ENCODE peak calls at places on chromosomes 11 and 22, in eight cellular contexts. J is activated T-cell treated with anti-CD3 and anti-CD28 coated beads, Interleukin-2, amount 50 U/mL, for 24 hours; G is neural progenitor cell; I is skeletal muscle cell; S is nephron progenitor cell; F is EH; L is germinal center; V is IMR-90. R is an unnamed sample.

GRCh38 chr11:70381872-70382842 is 16.2 kb upstream of the CTTN start:
- DNase-seq in J (no peak), G (no peak), I (no peak), S (no peak), F (peak), L (no peak), V (peak), R (no peak)

GRCh38 chr11:130815074-130815802 is 101.0 kb downstream of the SNX19 start:
- DNase-seq in J (no peak), G (no peak), I (no peak), S (no peak), F (no peak), L (no peak), V (no peak), R (no peak)

GRCh38 chr11:110897035-110897434 is 184.8 kb upstream of the ARHGAP20 start:
- DNase-seq in J (no peak), G (no peak), I (peak), S (no peak), F (peak), L (no peak), V (peak), R (no peak)

GRCh38 chr11:65471410-65471762 is 27.5 kb upstream of the MALAT1 start:
- DNase-seq in J (peak), G (peak), I (no peak), S (no peak), F (peak), L (no peak), V (peak), R (peak)

GRCh38 chr11:12577746-12578644 is 96.2 kb upstream of the TEAD1 start:
- DNase-seq in J (no peak), G (peak), I (no peak), S (no peak), F (no peak), L (no peak), V (no peak), R (no peak)

GRCh38 chr11:68505596-68505995 is 45.0 kb downstream of the PPP6R3 start:
- DNase-seq in J (no peak), G (no peak), I (no peak), S (no peak), F (peak), L (no peak), V (peak), R (no peak)

GRCh38 chr22:44887941-44888366 is 121.9 kb downstream of the PHF21B start:
- DNase-seq in J (no peak), G (no peak), I (no peak), S (no peak), F (no peak), L (no peak), V (no peak), R (no peak)

GRCh38 chr11:113873241-113873626 is 2.1 kb downstream of the USP28 start:
- DNase-seq in J (no peak), G (peak), I (no peak), S (no peak), F (peak), L (no peak), V (peak), R (no peak)

GRCh38 chr22:41480397-41480735 is 11.4 kb downstream of the ACO2 start:
- DNase-seq in J (no peak), G (no peak), I (peak), S (no peak), F (peak), L (no peak), V (peak), R (no peak)

GRCh38 chr22:19986410-19987341 is 29.9 kb downstream of the ARVCF start:
- DNase-seq in J (peak), G (peak), I (no peak), S (peak), F (peak), L (peak), V (peak), R (peak)

GRCh38 chr11:83629775-83630174 is 343.6 kb upstream of the CCDC90B start:
- DNase-seq in J (no peak), G (no peak), I (no peak), S (no peak), F (no peak), L (no peak), V (no peak), R (no peak)

GRCh38 chr11:14300661-14301304 is 58.2 kb downstream of the RRAS2 start:
- DNase-seq in J (peak), G (peak), I (no peak), S (peak), F (peak), L (peak), V (peak), R (peak)

GRCh38 chr11:108929241-108929640 is 264.4 kb downstream of the DDX10 start:
- DNase-seq in J (no peak), G (no peak), I (peak), S (no peak), F (peak), L (no peak), V (peak), R (no peak)

GRCh38 chr11:80816966-80817365 is 1376.1 kb upstream of the TENM4 start:
- DNase-seq in J (no peak), G (peak), I (no peak), S (no peak), F (no peak), L (no peak), V (no peak), R (no peak)

GRCh38 chr11:6576471-6577373 is 26.7 kb downstream of the RRP8 start:
- DNase-seq in J (no peak), G (no peak), I (peak), S (no peak), F (peak), L (no peak), V (peak), R (peak)

GRCh38 chr11:99066609-99067008 is 45.9 kb downstream of the CNTN5 start:
- DNase-seq in J (no peak), G (peak), I (no peak), S (no peak), F (no peak), L (no peak), V (no peak), R (no peak)

GRCh38 chr11:130037058-130037457 is 32.6 kb upstream of the APLP2 start:
- DNase-seq in J (no peak), G (no peak), I (peak), S (no peak), F (peak), L (no peak), V (peak), R (peak)

GRCh38 chr11:27095050-27095449 is 54.4 kb downstream of the BBOX1 start:
- DNase-seq in J (no peak), G (no peak), I (no peak), S (no peak), F (no peak), L (no peak), V (no peak), R (no peak)

GRCh38 chr11:20278727-20279126 is 84.8 kb upstream of the HTATIP2 start:
- DNase-seq in J (no peak), G (peak), I (no peak), S (no peak), F (no peak), L (no peak), V (no peak), R (no peak)

GRCh38 chr22:46581580-46582244 is 38.5 kb upstream of the GRAMD4 start:
- DNase-seq in J (no peak), G (no peak), I (no peak), S (no peak), F (no peak), L (no peak), V (no peak), R (no peak)

GRCh38 chr22:39674536-39674935 is 104.0 kb downstream of the CACNA1I start:
- DNase-seq in J (no peak), G (no peak), I (no peak), S (no peak), F (peak), L (no peak), V (peak), R (no peak)

GRCh38 chr22:19287076-19287724 is 4.3 kb downstream of the CLTCL1 start:
- DNase-seq in J (no peak), G (peak), I (peak), S (no peak), F (peak), L (no peak), V (peak), R (no peak)

GRCh38 chr22:24162377-24162927 is 18.8 kb upstream of the SUSD2 start:
- DNase-seq in J (no peak), G (no peak), I (no peak), S (no peak), F (no peak), L (no peak), V (no peak), R (no peak)

GRCh38 chr11:106177311-106177710 is 99.8 kb downstream of the AASDHPPT start:
- DNase-seq in J (no peak), G (no peak), I (no peak), S (no peak), F (no peak), L (no peak), V (no peak), R (no peak)

GRCh38 chr11:34633990-34634725 is 13.3 kb downstream of the EHF start:
- DNase-seq in J (no peak), G (no peak), I (no peak), S (no peak), F (peak), L (peak), V (peak), R (peak)

GRCh38 chr22:45764051-45764450 is 92.4 kb downstream of the ATXN10 start:
- DNase-seq in J (no peak), G (peak), I (no peak), S (no peak), F (no peak), L (no peak), V (no peak), R (no peak)

GRCh38 chr11:27663294-27663693 is 37.0 kb downstream of the BDNF start:
- DNase-seq in J (no peak), G (no peak), I (no peak), S (no peak), F (no peak), L (no peak), V (no peak), R (no peak)

GRCh38 chr11:74707602-74708510 is 23.4 kb downstream of the CHRDL2 start:
- DNase-seq in J (no peak), G (no peak), I (no peak), S (no peak), F (no peak), L (no peak), V (no peak), R (no peak)

GRCh38 chr11:67543585-67543984 is 20.3 kb upstream of the CABP2 start:
- DNase-seq in J (no peak), G (no peak), I (no peak), S (no peak), F (no peak), L (no peak), V (no peak), R (no peak)